ENCODE peak calls at places on chromosomes 3 and 15, in six cellular contexts. R is spleen, Y is colonic mucosa, T is HCT116, J is breast epithelium, D is psoas muscle. U is an unnamed sample.
A peak's percentile ranks its signal among the peaks of the same experiment; 100 is the strongest.

GRCh38 chr15:57158589-57158988 is 217.7 kb upstream of the CGNL1 start:
- DNase-seq in J (no peak), Y (no peak), T (no peak), R (no peak), D (no peak), U (no peak)

GRCh38 chr3:139468407-139468806 is 7.9 kb downstream of the RBP2 start:
- DNase-seq in T (no peak), J (no peak), D (no peak), Y (no peak), R (no peak), U (no peak)

GRCh38 chr15:31360843-31361763 is 34.5 kb downstream of the KLF13 start:
- DNase-seq in Y (peak; percentile 77), D (no peak), T (no peak), J (no peak), R (peak; percentile 97), U (no peak)

GRCh38 chr3:195543642-195544536 is 764 bp upstream of the PPP1R2 start:
- DNase-seq in D (no peak), J (no peak), T (no peak), Y (no peak), R (peak; percentile 88), U (no peak)

GRCh38 chr15:100922192-100923040 is 3.3 kb downstream of the LRRK1 start:
- DNase-seq in Y (no peak), R (no peak), T (no peak), D (no peak), J (no peak), U (no peak)

GRCh38 chr3:31704651-31705179 is 172.0 kb downstream of the STT3B start:
- DNase-seq in J (peak; percentile 53), R (peak; percentile 75), T (peak; percentile 55), Y (peak; percentile 73), D (peak; percentile 50), U (no peak)

GRCh38 chr3:195154793-195155535 is 116.0 kb downstream of the XXYLT1 start:
- DNase-seq in T (no peak), R (peak; percentile 88), D (peak; percentile 82), Y (peak; percentile 84), J (peak; percentile 82), U (no peak)

GRCh38 chr3:177150970-177151627 is 46.2 kb downstream of the TBL1XR1 start:
- DNase-seq in D (no peak), T (peak; percentile 39), J (no peak), R (no peak), Y (no peak), U (no peak)

GRCh38 chr3:57646723-57647122 is 46.2 kb downstream of the DENND6A start:
- DNase-seq in R (no peak), Y (no peak), J (no peak), D (no peak), T (peak; percentile 3), U (no peak)

GRCh38 chr15:32993285-32993684 is 201.2 kb downstream of the FMN1 start:
- DNase-seq in T (no peak), D (no peak), R (no peak), Y (no peak), J (no peak), U (no peak)

GRCh38 chr15:85588657-85589056 is 206.1 kb downstream of the KLHL25 start:
- DNase-seq in D (no peak), J (no peak), T (no peak), R (no peak), Y (no peak), U (no peak)

GRCh38 chr3:16817201-16817600 is 67.6 kb upstream of the PLCL2 start:
- DNase-seq in Y (no peak), J (no peak), R (no peak), T (no peak), D (no peak), U (no peak)

GRCh38 chr15:81321667-81322066 is 2.3 kb downstream of the STARD5 start:
- DNase-seq in D (no peak), Y (no peak), T (no peak), R (no peak), J (no peak), U (no peak)

GRCh38 chr15:81326466-81327212 is 2.7 kb upstream of the STARD5 start:
- DNase-seq in T (no peak), J (no peak), Y (no peak), R (no peak), D (no peak), U (no peak)

GRCh38 chr15:81323944-81324881 is at the start of gene STARD5:
- DNase-seq in T (peak; percentile 90), D (peak; percentile 99), J (peak; percentile 97), R (peak; percentile 100), Y (peak; percentile 100), U (peak; percentile 99)

GRCh38 chr15:81322708-81323253 is 1.2 kb downstream of the STARD5 start:
- DNase-seq in R (no peak), Y (peak; percentile 76), D (no peak), T (no peak), J (no peak), U (no peak)

DNA sequence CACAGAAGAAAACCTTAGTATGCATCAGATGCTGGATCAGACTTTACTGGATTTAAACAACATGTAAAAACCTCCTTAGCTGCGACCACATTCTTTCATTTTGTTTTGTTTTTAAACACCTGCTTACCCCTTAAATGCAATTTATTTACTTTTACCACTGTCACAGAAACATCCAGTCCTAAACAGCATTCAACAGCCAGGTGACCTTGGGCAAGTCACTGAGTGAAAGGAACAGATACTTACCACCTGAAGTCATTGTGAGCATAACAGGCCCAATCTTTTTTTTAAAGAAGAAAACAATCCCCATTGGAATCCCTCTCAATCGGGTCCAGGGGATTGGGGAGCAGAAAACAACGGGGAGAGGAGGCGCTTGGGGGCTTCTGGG is 390 bp downstream of the STARD5 start:
- DNase-seq in Y (no peak), J (no peak), T (no peak), D (no peak), R (no peak), U (no peak)
- H3K27ac ChIP-seq in Y (peak overlapping the region; percentile 79), J (peak overlapping the region; percentile 85), T (no peak overlapping the region), D (no peak overlapping the region), R (peak overlapping the region; percentile 83), U (peak overlapping the region; percentile 76)

DNA sequence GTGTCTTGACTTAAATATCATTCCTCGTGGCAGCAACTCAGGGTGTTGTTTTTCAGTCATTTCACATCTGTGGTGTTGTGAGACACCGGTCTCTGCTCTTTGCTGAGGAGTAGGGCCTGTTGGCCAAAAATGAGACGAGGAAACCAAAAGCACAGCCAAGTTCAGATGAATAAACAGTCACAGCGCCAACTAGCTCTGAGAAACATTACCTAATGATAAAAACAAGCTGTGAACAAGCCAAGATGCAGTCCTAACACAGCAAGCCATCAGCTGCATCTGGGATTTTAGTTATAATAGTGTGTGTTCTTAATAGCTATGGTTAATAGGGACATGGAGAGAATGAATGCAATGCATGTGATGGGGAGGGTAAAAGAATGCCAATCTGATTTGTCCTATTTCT is 843.4 kb upstream of the DPPA4 start:
- DNase-seq in J (no peak), R (no peak), Y (no peak), T (no peak), D (peak; percentile 12), U (no peak)
- TF ChIP-seq CTCF in J (no peak), R (no peak), Y (no peak), T (no peak), D (no peak), U (no peak)

DNA sequence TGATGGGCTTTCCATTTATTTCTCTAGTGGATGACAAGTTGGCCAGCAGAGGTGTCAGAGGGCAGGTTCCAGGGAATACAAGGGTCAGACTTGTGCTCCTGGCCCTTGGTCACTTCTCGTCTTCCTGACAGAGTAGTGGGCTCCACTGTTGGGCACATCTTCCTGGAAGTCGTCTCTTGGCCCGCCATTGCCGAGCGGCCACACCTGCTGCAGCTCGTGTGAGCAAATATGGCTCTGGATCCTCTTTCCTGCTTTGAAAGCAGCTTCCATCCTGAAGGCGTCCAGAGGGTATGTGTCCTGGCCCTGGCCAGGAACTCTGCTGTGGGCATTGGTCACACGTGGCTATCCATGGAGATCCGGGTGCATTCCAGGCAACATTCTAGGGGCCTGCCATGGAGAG is 100.2 kb downstream of the SNRPN start:
- DNase-seq in D (no peak), R (peak; percentile 24), Y (no peak), J (no peak), T (no peak), U (no peak)
- H3K4me3 ChIP-seq in D (no peak overlapping the region), R (no peak overlapping the region), Y (no peak overlapping the region), J (no peak overlapping the region), T (no peak overlapping the region), U (peak overlapping the region; percentile 38)

GRCh38 chr3:79249701-79250100 is 518.1 kb downstream of the ROBO1 start:
- DNase-seq in R (no peak), J (no peak), T (no peak), D (no peak), Y (no peak), U (no peak)
- H3K27ac ChIP-seq in R (no peak overlapping the region), J (no peak overlapping the region), T (no peak overlapping the region), D (no peak overlapping the region), Y (no peak overlapping the region), U (no peak overlapping the region)

DNA sequence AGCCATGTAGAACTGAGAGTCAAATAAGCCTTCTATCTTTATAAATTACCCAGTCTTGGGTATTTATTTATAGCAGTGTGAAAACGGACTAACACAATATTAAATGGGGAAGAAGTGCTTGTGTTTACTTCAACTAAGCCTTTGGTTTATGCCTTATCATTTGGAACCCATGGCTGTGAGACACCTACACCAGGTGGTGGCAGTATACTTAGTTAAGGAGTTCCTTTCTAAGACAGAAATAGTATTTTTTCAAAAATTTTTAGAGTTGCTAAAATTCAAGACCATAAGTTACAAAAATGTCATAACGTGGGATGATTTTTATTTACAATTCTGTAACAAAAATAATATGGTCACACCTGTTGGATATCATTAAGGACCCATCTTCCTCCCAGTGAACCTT is 354.5 kb upstream of the SOX14 start:
- DNase-seq in D (no peak), Y (no peak), J (no peak), T (no peak), R (no peak), U (no peak)
- TF ChIP-seq CTCF in D (no peak), Y (no peak), J (no peak), T (peak; percentile 39), R (no peak), U (no peak)

DNA sequence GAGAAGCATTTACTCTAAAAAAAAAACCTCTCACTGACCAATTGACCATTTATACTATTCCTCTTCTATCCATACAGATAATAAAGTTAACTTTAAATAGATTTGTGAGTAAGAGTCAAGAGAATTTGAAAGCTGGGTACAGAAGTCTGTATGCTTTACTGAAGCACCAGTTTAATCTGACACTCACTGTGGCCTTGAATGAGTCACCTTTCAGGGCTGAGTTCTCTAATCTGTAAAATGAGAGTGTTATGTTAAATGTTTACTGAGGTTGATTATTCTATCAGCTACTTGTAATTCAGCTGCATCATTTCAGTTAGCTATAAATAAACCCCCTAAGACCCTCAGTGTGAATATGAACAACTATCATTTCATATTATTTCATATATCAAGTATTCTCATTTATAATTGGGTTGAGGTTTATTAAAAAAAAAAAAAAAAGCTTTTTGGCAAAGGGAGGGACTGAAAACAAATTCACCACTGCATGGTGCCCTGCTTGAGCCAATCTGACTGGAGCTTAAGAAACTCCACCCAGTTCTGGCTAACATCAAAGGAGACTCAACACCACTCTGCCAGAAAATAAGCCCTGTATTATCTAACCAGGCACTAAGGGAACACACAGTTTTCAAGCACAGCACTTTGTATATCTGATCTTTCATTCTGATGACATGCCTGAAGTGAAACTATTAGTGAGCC is 2.8 kb downstream of the MAP4 start:
- DNase-seq in D (no peak), Y (no peak), R (no peak), T (peak; percentile 38), J (no peak), U (no peak)
- H3K4me3 ChIP-seq in D (peak overlapping the region; percentile 65), Y (no peak overlapping the region), R (no peak overlapping the region), T (no peak overlapping the region), J (no peak overlapping the region), U (no peak overlapping the region)

U was measured in coronary artery.